ENCODE peak calls at places on chromosomes 4 and X, in nine cellular contexts. B is astrocyte; C is suprapubic skin; Z is testis; V is mesendoderm; D is left ventricle myocardium inferior; Y is A549; T is CD4-positive, alpha-beta T cell; F is neural progenitor cell. N is an unnamed sample.

GRCh38 chr4:4818440-4819212 is 40.8 kb upstream of the MSX1 start:
- DNase-seq in B (no peak), T (no peak), V (no peak), Z (no peak), Y (no peak), C (no peak), D (no peak), F (no peak), N (no peak)

GRCh38 chrX:137342969-137343368 is 223.0 kb upstream of the ZIC3 start:
- DNase-seq in D (no peak), Z (no peak), Y (no peak), C (no peak), T (no peak), V (no peak), F (no peak), B (no peak), N (no peak)

GRCh38 chrX:140502491-140503229 is 2.2 kb downstream of the SOX3 start:
- DNase-seq in V (peak; percentile 37), D (no peak), B (no peak), C (no peak), T (no peak), Y (no peak), Z (no peak), F (peak; percentile 54), N (no peak)

GRCh38 chrX:129900054-129900453 is 5.9 kb upstream of the UTP14A start:
- DNase-seq in V (no peak), D (no peak), F (no peak), C (no peak), B (no peak), T (no peak), Z (no peak), Y (no peak), N (no peak)

GRCh38 chrX:140343226-140343873 is 161.5 kb downstream of the SOX3 start:
- DNase-seq in D (no peak), B (peak; percentile 42), C (no peak), F (no peak), V (no peak), Y (no peak), T (no peak), Z (no peak), N (no peak)

GRCh38 chr4:185237185-185237584 is 27.8 kb downstream of the SNX25 start:
- DNase-seq in V (no peak), Y (no peak), Z (no peak), T (no peak), F (no peak), B (no peak), C (no peak), D (no peak), N (no peak)

GRCh38 chr4:102308032-102308799 is 37.1 kb downstream of the SLC39A8 start:
- DNase-seq in V (peak; percentile 33), F (no peak), Y (peak; percentile 1), D (no peak), Z (no peak), T (no peak), C (no peak), B (no peak), N (no peak)

GRCh38 chrX:69535661-69536060 is 31.5 kb downstream of the NALF2 start:
- DNase-seq in B (no peak), T (no peak), Z (no peak), Y (no peak), F (no peak), V (no peak), C (no peak), D (no peak), N (no peak)

GRCh38 chr4:156781852-156782251 is 189.7 kb downstream of the PDGFC start:
- DNase-seq in F (no peak), C (no peak), Y (peak; percentile 9), Z (no peak), T (no peak), D (no peak), V (no peak), B (peak; percentile 58), N (no peak)

DNA sequence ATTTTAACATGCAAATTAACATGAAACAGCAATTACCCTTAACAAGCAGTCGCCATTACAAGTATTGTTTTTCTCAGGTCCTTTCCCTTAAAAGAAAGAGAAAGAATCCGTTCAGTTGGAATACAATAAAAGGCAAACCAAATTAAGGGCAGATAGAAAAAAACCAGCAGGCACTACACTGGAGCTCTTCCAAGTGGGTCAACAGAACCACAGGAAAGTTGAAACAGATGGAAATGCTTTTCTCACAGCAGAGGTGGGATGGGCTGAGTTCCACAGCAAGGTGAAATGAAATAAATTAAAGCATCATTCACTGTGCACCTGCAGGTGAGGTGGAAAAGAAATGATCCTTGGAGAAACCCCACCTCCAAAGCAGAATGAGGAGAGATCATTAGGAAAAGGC is 102.5 kb downstream of the APBB2 start:
- DNase-seq in V (no peak), F (no peak), Y (no peak), Z (no peak), T (no peak), D (no peak), C (no peak), B (no peak), N (no peak)
- H3K27ac ChIP-seq in V (no peak overlapping the region), F (no peak overlapping the region), Y (no peak overlapping the region), Z (no peak overlapping the region), T (no peak overlapping the region), D (no peak overlapping the region), C (no peak overlapping the region), B (no peak overlapping the region), N (no peak overlapping the region)

GRCh38 chr4:180734753-180735432 is 1508.3 kb upstream of the TENM3 start:
- DNase-seq in Y (no peak), D (no peak), F (no peak), V (no peak), C (no peak), B (no peak), T (no peak), Z (no peak), N (no peak)
- H3K27ac ChIP-seq in Y (no peak overlapping the region), D (no peak overlapping the region), F (no peak overlapping the region), V (no peak overlapping the region), C (no peak overlapping the region), B (no peak overlapping the region), T (no peak overlapping the region), Z (no peak overlapping the region), N (no peak overlapping the region)

DNA sequence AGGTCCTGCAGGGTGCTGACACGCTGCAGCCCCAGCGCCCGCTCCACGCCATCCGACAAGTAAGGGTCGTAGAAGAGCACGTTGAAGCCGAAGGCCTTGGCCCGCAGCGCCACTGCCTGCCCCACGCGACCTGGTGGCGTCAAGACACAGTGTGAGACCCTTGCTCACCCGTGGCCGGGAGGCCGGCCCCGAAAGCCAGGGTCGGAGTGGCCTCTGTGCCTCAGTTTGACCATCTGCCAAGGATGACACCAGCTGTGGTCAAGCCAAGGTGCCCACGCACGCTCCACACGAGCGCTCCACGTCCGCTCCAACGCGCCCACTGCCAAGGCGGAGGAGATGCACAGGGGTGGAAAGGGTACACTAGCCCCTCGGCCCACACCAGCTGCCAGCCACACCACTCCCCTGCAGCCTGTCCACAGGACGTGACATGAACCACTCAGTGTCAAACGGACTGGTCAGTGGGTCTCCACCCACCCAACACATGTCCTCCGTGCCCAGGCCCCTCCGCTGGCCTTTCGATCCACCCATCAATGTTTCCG is 32.8 kb downstream of the CTBP1 start:
- DNase-seq in F (no peak), Z (no peak), D (no peak), Y (no peak), B (no peak), C (no peak), V (no peak), T (no peak), N (no peak)
- H3K27ac ChIP-seq in F (no peak overlapping the region), Z (no peak overlapping the region), D (peak overlapping the region; percentile 65), Y (no peak overlapping the region), B (no peak overlapping the region), C (no peak overlapping the region), V (no peak overlapping the region), T (no peak overlapping the region), N (peak overlapping the region; percentile 74)

DNA sequence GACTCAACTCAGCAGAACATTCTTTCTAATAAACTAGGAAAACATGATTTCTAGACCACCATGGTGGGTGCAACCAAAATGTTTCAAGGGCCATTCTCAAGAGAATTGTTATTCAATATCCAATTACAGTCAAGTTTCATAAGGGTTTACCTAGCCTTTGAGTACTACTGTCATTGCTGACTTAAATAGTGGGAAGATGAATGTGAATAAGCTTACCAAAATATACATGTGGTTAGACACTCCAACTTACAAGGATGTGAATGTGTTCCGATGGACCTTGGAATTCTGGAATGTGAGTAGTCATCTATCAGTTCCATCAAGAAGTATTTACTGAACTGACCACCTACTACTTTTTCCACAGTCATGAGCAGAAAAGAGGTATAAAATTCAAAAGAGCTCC is 16.9 kb downstream of the SH3RF1 start:
- DNase-seq in D (no peak), Z (no peak), Y (peak; percentile 51), B (peak; percentile 100), T (no peak), F (no peak), V (no peak), C (no peak), N (no peak)
- H3K27ac ChIP-seq in D (peak overlapping the region; percentile 64), Z (no peak overlapping the region), Y (peak overlapping the region; percentile 98), B (peak overlapping the region; percentile 80), T (no peak overlapping the region), F (no peak overlapping the region), V (no peak overlapping the region), C (no peak overlapping the region), N (peak overlapping the region; percentile 8)

DNA sequence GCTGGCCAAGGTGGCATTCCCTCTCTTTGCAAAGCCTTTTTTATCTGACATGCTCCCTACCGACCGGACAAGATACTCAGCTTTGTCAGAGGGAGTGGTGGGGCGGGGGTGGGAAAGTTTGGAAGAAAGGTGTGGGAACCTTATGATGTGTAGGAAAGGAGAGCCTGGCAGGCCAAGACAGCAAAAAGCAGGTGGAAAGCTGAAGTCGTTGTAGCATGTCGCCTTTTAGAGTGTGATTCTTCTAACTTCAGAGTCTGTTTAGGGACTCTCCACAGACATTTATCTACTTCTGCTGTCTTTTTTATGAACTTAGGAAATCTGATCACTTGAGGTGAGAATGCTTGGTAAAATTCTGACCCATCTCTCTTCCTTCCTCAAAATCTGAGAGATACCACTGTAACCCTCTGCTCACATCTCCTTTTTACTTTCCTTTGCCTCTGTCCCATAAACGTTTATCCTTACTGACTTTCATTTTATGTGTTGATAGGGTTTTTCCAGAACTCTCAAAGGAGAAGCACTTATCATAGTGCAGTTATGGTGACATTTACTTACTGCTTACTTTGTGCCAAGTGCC is 8.2 kb upstream of the RUFY3 start:
- DNase-seq in D (no peak), V (peak; percentile 75), F (no peak), B (no peak), Z (no peak), C (no peak), T (no peak), Y (no peak), N (no peak)
- H3K27ac ChIP-seq in D (no peak overlapping the region), V (no peak overlapping the region), F (no peak overlapping the region), B (no peak overlapping the region), Z (no peak overlapping the region), C (peak overlapping the region; percentile 65), T (no peak overlapping the region), Y (peak overlapping the region; percentile 7), N (no peak overlapping the region)

DNA sequence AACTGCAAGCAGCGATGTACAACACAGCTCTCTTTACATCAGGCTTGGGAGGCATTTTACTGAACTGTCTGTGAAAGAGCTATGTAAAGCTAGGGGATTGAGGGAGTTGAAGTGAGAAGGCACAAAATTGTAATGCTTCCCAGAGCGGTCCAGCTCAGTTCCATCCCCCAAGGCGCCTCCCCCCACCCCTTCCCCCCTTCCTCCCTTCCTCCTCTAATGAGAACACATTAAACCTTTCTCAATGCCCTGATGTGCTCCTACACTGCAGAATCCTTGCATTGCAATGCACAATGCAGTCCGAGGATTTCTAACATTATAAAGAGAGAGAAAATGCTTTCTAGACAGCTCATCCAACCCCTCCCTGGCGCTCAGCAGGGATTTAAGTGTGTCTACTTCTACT is 73.9 kb downstream of the CXXC4 start:
- DNase-seq in V (peak; percentile 29), T (no peak), F (peak; percentile 67), Z (peak; percentile 19), B (peak; percentile 16), D (no peak), Y (no peak), C (no peak), N (no peak)
- H3K27ac ChIP-seq in V (no peak overlapping the region), T (no peak overlapping the region), F (peak overlapping the region; percentile 88), Z (peak overlapping the region; percentile 5), B (no peak overlapping the region), D (no peak overlapping the region), Y (no peak overlapping the region), C (no peak overlapping the region), N (no peak overlapping the region)